ENCODE peak calls at places on chromosomes 4 and X, in nine cellular contexts. I is body of pancreas, N is GM12892, U is ovary, G is esophagus squamous epithelium, B is A549, S is lower leg skin, Q is heart left ventricle, D is IMR-90. A is an unnamed sample.

GRCh38 chr4:88327669-88328068 is 43.3 kb upstream of the PPM1K start:
- DNase-seq in I (no peak), N (no peak), U (no peak), G (no peak), B (no peak), S (no peak), Q (no peak), D (no peak), A (no peak)

GRCh38 chrX:132909643-132910042 is 48.8 kb downstream of the HS6ST2 start:
- DNase-seq in I (no peak), N (no peak), U (no peak), G (no peak), B (no peak), S (no peak), Q (no peak), D (peak), A (no peak)

GRCh38 chr4:1414831-1415680 is 8.8 kb upstream of the NKX1-1 start:
- DNase-seq in I (no peak), N (peak), U (no peak), G (no peak), B (no peak), S (no peak), Q (peak), D (no peak), A (no peak)

GRCh38 chrX:2351321-2351720 is 149.5 kb downstream of the DHRSX start:
- DNase-seq in I (no peak), N (no peak), U (no peak), G (no peak), B (peak), S (no peak), Q (no peak), D (peak), A (no peak)

GRCh38 chr4:12579172-12579571 is 905.0 kb downstream of the RAB28 start:
- DNase-seq in I (no peak), N (no peak), U (no peak), G (no peak), B (no peak), S (no peak), Q (no peak), D (no peak), A (no peak)

GRCh38 chrX:11704725-11705495 is 39.2 kb upstream of the ARHGAP6 start:
- DNase-seq in I (no peak), N (no peak), U (no peak), G (no peak), B (no peak), S (no peak), Q (no peak), D (peak), A (no peak)

GRCh38 chr4:78426972-78427371 is 124.6 kb upstream of the ANXA3 start:
- DNase-seq in I (peak), N (no peak), U (no peak), G (no peak), B (no peak), S (no peak), Q (no peak), D (no peak), A (no peak)

GRCh38 chr4:90163872-90164271 is 36.7 kb downstream of the CCSER1 start:
- DNase-seq in I (no peak), N (no peak), U (no peak), G (no peak), B (no peak), S (no peak), Q (no peak), D (no peak), A (no peak)

GRCh38 chr4:56077676-56078075 is 128.9 kb downstream of the CEP135 start:
- DNase-seq in I (no peak), N (no peak), U (no peak), G (no peak), B (no peak), S (no peak), Q (no peak), D (no peak), A (no peak)

GRCh38 chrX:49656554-49656953 is 39.2 kb downstream of the PAGE1 start:
- DNase-seq in I (no peak), N (no peak), U (no peak), G (no peak), B (no peak), S (no peak), Q (no peak), D (no peak), A (no peak)

GRCh38 chrX:46686003-46686645 is 72.8 kb downstream of the SLC9A7 start:
- DNase-seq in I (peak), N (no peak), U (no peak), G (no peak), B (no peak), S (peak), Q (peak), D (peak), A (peak)

GRCh38 chrX:5397409-5397808 is 831.3 kb downstream of the NLGN4X start:
- DNase-seq in I (no peak), N (no peak), U (no peak), G (no peak), B (no peak), S (no peak), Q (no peak), D (no peak), A (no peak)
- TF ChIP-seq POLR2A in I (no peak), N (no peak), U (no peak), G (no peak), B (no peak), S (no peak), Q (no peak), D (no peak), A (no peak)

GRCh38 chr4:52657630-52658501 is 1.2 kb downstream of the USP46 start:
- DNase-seq in I (peak), N (no peak), U (peak), G (no peak), B (no peak), S (no peak), Q (no peak), D (peak), A (peak)

GRCh38 chr4:52660643-52661042 is 1.5 kb upstream of the USP46 start:
- DNase-seq in I (no peak), N (no peak), U (no peak), G (no peak), B (no peak), S (no peak), Q (no peak), D (no peak), A (peak)

GRCh38 chr4:52659722-52660261 is 691 bp upstream of the USP46 start:
- DNase-seq in I (peak), N (no peak), U (peak), G (no peak), B (peak), S (peak), Q (peak), D (no peak), A (peak)

GRCh38 chr4:52658671-52659015 is 458 bp downstream of the USP46 start:
- DNase-seq in I (peak), N (no peak), U (no peak), G (no peak), B (peak), S (no peak), Q (no peak), D (no peak), A (peak)

DNA sequence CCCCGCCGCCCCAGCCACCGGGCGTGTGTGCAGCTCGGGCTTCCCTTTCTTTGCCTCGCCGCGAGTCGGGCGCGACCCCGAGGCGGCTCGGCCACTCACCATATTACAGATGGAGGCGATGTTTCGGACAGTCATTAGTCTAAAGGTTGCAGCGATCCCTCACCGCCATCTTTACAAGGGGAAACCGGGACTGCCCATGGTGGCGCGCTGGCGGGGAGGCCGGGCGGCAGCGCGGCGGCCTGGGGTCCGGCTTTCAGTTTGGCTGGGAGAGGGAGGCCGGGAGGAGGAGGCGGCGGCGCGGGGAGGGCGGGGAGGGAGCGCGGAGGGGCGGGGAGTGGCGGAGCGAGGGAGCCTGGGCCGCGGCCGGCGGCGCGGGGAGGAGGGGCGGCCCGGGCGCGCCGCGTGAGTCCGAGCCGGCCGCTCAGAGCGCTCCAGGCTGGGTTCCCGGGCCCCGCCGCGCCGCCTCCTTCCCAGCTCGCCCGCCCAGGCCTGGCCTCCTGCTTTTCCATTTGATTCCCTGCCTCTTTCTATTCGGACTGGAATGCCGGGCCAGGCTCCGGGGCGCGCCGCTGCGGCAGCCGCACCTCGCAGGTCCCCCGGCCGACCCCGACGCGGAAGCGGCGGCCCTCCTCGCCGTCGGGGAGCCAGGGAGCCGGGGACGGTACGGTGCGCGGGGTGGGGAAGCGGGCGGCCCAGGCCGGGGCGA is at the start of gene USP46:
- DNase-seq in I (peak), N (peak), U (peak), G (peak), B (peak), S (peak), Q (peak), D (peak), A (peak)
- TF ChIP-seq POLR2A in I (peak), N (peak), U (peak), G (peak), B (peak), S (no peak), Q (no peak), D (no peak), A (peak)

DNA sequence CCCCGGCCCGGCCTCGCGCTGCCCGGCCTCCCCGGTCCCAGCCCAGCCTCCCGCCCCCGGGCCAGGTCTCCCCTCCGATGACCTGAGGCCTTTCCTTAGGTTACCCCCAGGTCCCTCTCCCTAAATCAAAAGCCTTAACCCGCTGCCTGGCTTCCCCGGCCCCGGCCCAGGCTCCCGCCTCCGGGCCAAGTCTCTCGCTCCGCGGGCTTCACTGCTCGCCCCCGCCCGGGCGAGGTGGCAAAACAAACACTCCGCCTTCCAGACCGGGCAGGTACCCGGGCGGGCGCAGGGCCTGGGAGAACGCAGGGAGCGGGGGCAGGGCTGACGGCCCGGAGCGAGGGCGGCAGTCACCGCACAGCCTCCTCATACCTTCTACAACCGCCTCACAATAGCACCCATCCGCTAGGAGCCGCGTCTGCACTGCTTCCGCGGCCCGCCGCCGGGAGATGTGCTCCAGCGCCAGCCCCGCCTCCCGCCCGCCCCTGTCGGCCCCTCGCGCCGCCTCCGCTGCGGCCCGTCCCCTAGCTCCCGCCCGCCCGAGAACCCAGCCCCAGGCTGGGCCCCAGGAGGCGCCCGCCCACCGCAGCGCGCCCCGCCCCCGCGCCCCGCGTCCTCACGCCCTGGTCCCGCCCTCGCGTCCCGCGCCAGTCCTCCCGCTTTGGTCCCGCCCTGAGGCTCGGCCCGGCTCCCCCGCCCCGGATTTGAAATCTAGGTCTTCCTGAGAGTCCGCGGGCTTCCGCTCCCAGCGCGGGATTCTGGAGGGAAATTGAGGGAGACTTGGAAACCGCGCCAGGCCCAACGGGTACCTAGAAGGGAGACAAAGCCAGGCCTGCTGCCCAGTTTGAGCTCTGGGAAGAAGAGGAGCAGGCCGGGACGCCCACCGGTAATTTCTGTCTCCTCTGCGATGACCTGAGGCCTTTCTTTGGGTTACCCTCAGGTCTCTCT is at the start of the genes CASP3 and PRIMPOL:
- DNase-seq in I (peak), N (peak), U (peak), G (peak), B (peak), S (peak), Q (peak), D (peak), A (peak)
- TF ChIP-seq POLR2A in I (peak), N (peak), U (peak), G (peak), B (peak), S (peak), Q (no peak), D (peak), A (peak)

GRCh38 chrX:111131572-111131971 is 35.6 kb downstream of the PAK3 start:
- DNase-seq in I (no peak), N (no peak), U (no peak), G (no peak), B (no peak), S (no peak), Q (no peak), D (peak), A (no peak)
- TF ChIP-seq POLR2A in I (no peak), N (no peak), U (no peak), G (no peak), B (no peak), S (no peak), Q (no peak), D (no peak), A (no peak)

DNA sequence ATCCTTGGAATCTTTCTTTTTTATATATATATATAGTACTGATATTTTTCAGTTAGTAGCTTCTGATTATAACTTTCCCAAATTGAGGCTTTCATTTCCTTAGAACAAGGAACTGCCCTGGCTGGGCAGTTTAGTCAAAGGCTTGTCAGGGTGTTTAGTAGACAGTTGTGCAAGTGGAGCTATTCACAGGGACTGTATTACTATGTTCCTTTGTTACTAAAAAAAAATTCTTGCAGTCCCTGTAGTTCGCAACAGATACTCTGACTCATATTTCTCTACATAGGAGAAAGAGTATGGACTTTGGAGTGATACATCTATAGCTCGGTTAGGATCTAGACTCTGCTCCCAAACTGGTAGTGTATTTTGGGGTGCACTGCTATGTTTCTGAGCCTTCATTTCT is 20.8 kb downstream of the USO1 start:
- DNase-seq in I (no peak), N (no peak), U (no peak), G (no peak), B (no peak), S (no peak), Q (no peak), D (peak), A (peak)
- TF ChIP-seq POLR2A in I (no peak), N (no peak), U (no peak), G (no peak), B (no peak), S (no peak), Q (no peak), D (no peak), A (no peak)

DNA sequence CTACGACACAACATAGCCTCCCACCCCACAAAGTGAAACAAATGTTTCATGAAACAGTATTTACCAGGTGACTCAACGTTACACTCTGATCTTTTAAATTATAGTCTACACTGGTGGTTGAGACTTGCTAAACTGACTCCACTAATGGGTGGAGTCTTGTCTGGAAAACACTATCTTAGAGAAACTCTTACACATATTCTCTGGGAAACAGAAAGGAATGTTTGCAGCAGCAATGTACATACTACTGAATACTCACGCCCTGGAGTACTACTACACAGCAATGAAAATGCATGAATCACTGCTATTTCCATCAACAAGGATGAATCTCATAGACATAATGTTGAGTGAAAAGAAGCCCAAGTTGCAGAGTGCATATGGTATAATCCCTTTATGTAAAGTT is 208.5 kb upstream of the IGFBP7 start:
- DNase-seq in I (no peak), N (no peak), U (no peak), G (no peak), B (no peak), S (no peak), Q (no peak), D (no peak), A (no peak)
- TF ChIP-seq POLR2A in I (no peak), N (no peak), U (no peak), G (no peak), B (no peak), S (no peak), Q (no peak), D (no peak), A (no peak)

GRCh38 chrX:103254921-103255455 is at the start of gene TCEAL8:
- DNase-seq in I (peak), N (no peak), U (peak), G (peak), B (peak), S (peak), Q (peak), D (peak), A (peak)
- TF ChIP-seq POLR2A in I (peak), N (no peak), U (peak), G (peak), B (peak), S (no peak), Q (no peak), D (no peak), A (peak)

DNA sequence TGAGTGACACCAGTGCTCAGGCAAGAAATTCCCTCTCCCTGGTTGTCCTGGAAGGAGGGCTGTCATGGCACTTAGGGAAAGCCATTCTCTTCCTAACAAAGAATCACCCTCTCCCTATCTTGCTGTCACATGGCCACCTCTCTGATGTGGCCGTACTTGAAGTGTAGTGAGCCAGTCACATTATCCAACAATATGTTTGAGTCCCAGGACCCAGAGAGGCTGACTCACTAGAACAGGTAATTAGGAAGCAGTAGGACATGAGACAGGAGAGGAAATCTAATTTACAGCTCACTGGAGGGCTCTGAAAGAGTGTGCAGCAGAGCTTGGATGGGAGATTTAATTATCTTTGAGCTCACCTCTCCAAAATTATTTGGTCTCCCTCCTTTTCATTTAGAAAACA is 299.1 kb downstream of the ARHGAP24 start:
- DNase-seq in I (no peak), N (no peak), U (no peak), G (no peak), B (no peak), S (no peak), Q (no peak), D (no peak), A (no peak)
- TF ChIP-seq POLR2A in I (no peak), N (no peak), U (no peak), G (no peak), B (no peak), S (no peak), Q (no peak), D (no peak), A (no peak)